ENCODE peak calls at places on chromosomes 7 and 10, in five cellular contexts. V is CD8-positive, alpha-beta T cell; A is GM23338; S is GM06990; H is HepG2. I is an unnamed sample. For H3K27me3, the result is how much of the 10 kb centered on the place peaks cover.

GRCh38 chr7:55438765-55439525 is 73.8 kb downstream of the LANCL2 start:
- DNase-seq in V (no peak), A (no peak), S (no peak), H (no peak), I (no peak)

GRCh38 chr7:44535348-44536064 is 5.6 kb downstream of the NPC1L1 start:
- DNase-seq in V (no peak), A (no peak), S (no peak), H (no peak), I (no peak)

GRCh38 chr7:155420116-155420515 is 37.8 kb upstream of the EN2 start:
- DNase-seq in V (no peak), A (no peak), S (no peak), H (no peak), I (no peak)

GRCh38 chr7:37408241-37408884 is 40.3 kb downstream of the ELMO1 start:
- DNase-seq in V (no peak), A (no peak), S (no peak), H (no peak), I (no peak)

GRCh38 chr7:66344166-66344565 is 139.0 kb downstream of the TPST1 start:
- DNase-seq in V (no peak), A (no peak), S (no peak), H (peak), I (no peak)

GRCh38 chr10:129765664-129766550 is 198.2 kb downstream of the EBF3 start:
- DNase-seq in V (no peak), A (no peak), S (no peak), H (no peak), I (no peak)

GRCh38 chr7:28517606-28518005 is 105.3 kb downstream of the CREB5 start:
- DNase-seq in V (no peak), A (no peak), S (no peak), H (no peak), I (no peak)

GRCh38 chr7:35768346-35768745 is 32.5 kb upstream of the SEPTIN7 start:
- DNase-seq in V (no peak), A (no peak), S (no peak), H (no peak), I (no peak)

GRCh38 chr7:126535176-126535575 is 717.6 kb downstream of the GRM8 start:
- DNase-seq in V (no peak), A (no peak), S (no peak), H (no peak), I (no peak)

GRCh38 chr10:123274513-123275182 is 120.4 kb downstream of the BUB3 start:
- DNase-seq in V (no peak), A (peak), S (no peak), H (no peak), I (no peak)

GRCh38 chr7:128217030-128217805 is 23.9 kb upstream of the LEP start:
- DNase-seq in V (no peak), A (peak), S (no peak), H (no peak), I (no peak)

GRCh38 chr10:4567637-4568036 is 258.4 kb upstream of the AKR1E2 start:
- DNase-seq in V (no peak), A (no peak), S (no peak), H (no peak), I (no peak)

GRCh38 chr7:40698214-40698920 is 563.6 kb downstream of the SUGCT start:
- DNase-seq in V (no peak), A (no peak), S (no peak), H (no peak), I (no peak)

GRCh38 chr7:75889826-75890225 is 11.0 kb downstream of the RHBDD2 start:
- DNase-seq in V (no peak), A (no peak), S (no peak), H (no peak), I (peak)

GRCh38 chr10:53315709-53316108 is 543.1 kb upstream of the MBL2 start:
- DNase-seq in V (no peak), A (peak), S (no peak), H (no peak), I (no peak)

GRCh38 chr7:885893-886625 is 9.7 kb downstream of the GET4 start:
- DNase-seq in V (no peak), A (no peak), S (no peak), H (no peak), I (no peak)

GRCh38 chr7:79652619-79653018 is 199.2 kb upstream of the MAGI2 start:
- DNase-seq in V (no peak), A (no peak), S (no peak), H (no peak), I (no peak)

GRCh38 chr10:75097666-75098285 is 13.7 kb upstream of the SAMD8 start:
- DNase-seq in V (no peak), A (peak), S (no peak), H (peak), I (peak)

GRCh38 chr7:137026176-137026500 is 157.7 kb downstream of the CHRM2 start:
- DNase-seq in V (no peak), A (no peak), S (no peak), H (no peak), I (no peak)

GRCh38 chr7:144397086-144397485 is 6.4 kb downstream of the NOBOX start:
- DNase-seq in V (no peak), A (no peak), S (no peak), H (no peak), I (no peak)

GRCh38 chr10:98414932-98415709 is at the start of gene PYROXD2:
- DNase-seq in V (peak), A (peak), S (no peak), H (peak), I (peak)

GRCh38 chr10:70255329-70256299 is 22.4 kb upstream of the PPA1 start:
- DNase-seq in V (no peak), A (peak), S (no peak), H (peak), I (no peak)

GRCh38 chr7:129163875-129164544 is 19.5 kb downstream of the TSPAN33 start:
- DNase-seq in V (no peak), A (peak), S (no peak), H (peak), I (peak)

GRCh38 chr10:4947635-4948596 is 15.3 kb upstream of the AKR1C1 start:
- DNase-seq in V (no peak), A (no peak), S (no peak), H (peak), I (no peak)

GRCh38 chr7:2919256-2919655 is 75.1 kb upstream of the GNA12 start:
- DNase-seq in V (no peak), A (no peak), S (no peak), H (no peak), I (no peak)

GRCh38 chr7:50595538-50596102 is 30.4 kb upstream of the DDC start:
- DNase-seq in V (no peak), A (peak), S (no peak), H (peak), I (peak)

GRCh38 chr7:147547252-147547897 is 1043.2 kb upstream of the C7orf33 start:
- DNase-seq in V (no peak), A (peak), S (no peak), H (peak), I (peak)
- TF ChIP-seq CTCF in V (no peak), A (peak), S (peak), H (peak), I (peak)

GRCh38 chr7:27167170-27167505 is 1.8 kb upstream of the HOXA9 start:
- DNase-seq in V (no peak), A (peak), S (no peak), H (no peak), I (no peak)

GRCh38 chr7:27166475-27167169 is 1.3 kb upstream of the HOXA9 start:
- DNase-seq in V (no peak), A (peak), S (no peak), H (no peak), I (no peak)

GRCh38 chr7:27167916-27168264 is 2.6 kb upstream of the HOXA9 start:
- DNase-seq in V (no peak), A (no peak), S (no peak), H (no peak), I (no peak)

GRCh38 chr7:27169658-27170493 is 4.2 kb downstream of the HOXA10 start:
- DNase-seq in V (no peak), A (peak), S (no peak), H (no peak), I (no peak)

DNA sequence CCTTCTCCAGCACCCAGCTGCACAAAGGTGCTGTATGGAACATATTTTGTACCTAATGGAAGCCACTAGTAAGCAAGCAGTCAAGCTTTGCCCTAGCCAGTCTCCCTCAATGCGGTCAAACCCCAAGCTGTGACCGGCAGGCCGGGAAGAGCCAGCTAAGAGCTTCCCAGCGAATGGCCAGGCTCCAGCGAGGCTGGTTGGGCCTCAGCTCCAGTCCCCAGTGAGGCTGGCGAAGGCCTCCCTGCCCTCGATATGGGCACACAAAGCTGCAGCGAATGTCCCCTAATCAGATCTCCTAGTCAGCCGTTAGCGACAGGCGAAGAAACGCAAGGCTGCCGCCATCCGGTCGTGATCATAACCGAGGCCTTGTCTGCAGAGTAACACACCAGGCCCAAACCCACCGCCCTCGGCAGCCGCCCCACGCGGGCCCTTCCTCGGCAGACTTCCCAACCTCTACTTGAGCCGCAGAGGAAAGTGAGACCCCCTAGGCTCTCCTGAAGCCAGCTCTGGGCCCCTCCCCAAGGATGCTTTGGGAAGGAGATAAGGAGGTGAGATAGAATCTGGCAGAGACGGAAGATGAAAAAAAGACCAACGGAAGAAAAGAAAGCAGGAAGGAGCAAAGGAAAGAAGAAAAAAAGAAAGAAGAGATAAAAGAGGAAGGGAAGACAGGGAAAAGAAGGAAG is 3.1 kb upstream of the HOXA9 start:
- DNase-seq in V (no peak), A (peak), S (no peak), H (no peak), I (no peak)
- H3K27me3 ChIP-seq in V (half or more), A (half or more), S (under half), H (under half), I (half or more)

GRCh38 chr7:100516135-100516812 is 22.7 kb upstream of the AGFG2 start:
- DNase-seq in V (peak), A (peak), S (peak), H (peak), I (peak)

GRCh38 chr7:100520138-100520537 is 18.9 kb upstream of the AGFG2 start:
- DNase-seq in V (no peak), A (no peak), S (no peak), H (no peak), I (no peak)

GRCh38 chr7:100515072-100515532 is 23.9 kb upstream of the AGFG2 start:
- DNase-seq in V (no peak), A (no peak), S (no peak), H (no peak), I (peak)

GRCh38 chr7:100519580-100519979 is 19.4 kb upstream of the AGFG2 start:
- DNase-seq in V (no peak), A (no peak), S (no peak), H (no peak), I (no peak)

GRCh38 chr7:100517305-100517704 is 21.7 kb upstream of the AGFG2 start:
- DNase-seq in V (no peak), A (no peak), S (no peak), H (no peak), I (no peak)
- TF ChIP-seq CTCF in V (no peak), A (no peak), S (no peak), H (no peak), I (no peak)

DNA sequence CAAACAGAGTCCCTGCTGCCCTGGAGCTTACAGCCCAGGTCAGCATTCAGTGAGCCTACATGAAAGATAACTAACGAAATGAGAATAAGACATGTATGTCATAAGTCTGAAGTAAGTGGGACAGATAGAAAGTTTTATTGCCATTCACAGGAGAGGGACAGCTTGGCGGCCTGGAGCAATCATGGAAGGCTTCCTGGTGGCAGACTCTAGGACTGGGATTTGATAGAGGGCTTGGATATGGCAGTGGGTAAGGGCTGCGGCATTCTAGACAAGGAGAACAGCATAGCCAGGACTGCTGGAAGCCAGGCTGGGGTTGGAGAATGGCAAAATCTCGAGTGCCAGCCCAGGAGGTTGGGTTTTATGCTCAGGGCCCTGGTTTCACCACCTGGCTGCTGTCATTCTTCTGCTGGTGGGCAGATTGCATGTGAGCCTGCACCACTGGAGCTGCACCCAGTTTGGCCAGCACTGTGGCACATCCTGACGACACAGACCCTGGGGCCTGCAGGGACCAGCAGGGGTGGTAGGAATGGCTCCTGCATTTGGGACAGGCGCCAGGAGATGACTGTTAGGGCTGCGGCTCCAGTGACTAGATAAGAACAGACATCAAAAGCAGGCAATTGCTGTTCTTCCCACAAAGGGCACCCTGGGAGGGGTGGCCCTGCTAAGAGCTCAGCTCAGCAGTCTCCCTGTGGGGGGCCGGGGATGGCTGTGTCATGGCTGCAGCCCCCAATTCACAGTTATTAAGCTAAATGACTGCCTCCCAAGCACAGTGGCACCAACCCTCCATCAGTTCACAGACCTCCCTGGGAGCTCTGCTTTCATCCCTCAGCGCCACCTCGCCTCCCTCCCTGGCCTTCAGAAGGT is 161.1 kb downstream of the RPS24 start:
- DNase-seq in V (no peak), A (no peak), S (no peak), H (no peak), I (peak)
- H3K27me3 ChIP-seq in V (under half), A (under half), S (under half), H (under half), I (under half)

I was measured in A673.